ENCODE peak calls at places on chromosomes 5 and 9, in five cellular contexts. Q is fibroblast of lung, I is GM13976, M is astrocyte of the spinal cord, Y is foreskin fibroblast. A is an unnamed sample.

GRCh38 chr9:113587471-113588031 is 124.0 kb downstream of the RGS3 start:
- DNase-seq in Q (peak), M (peak), I (no peak), Y (no peak), A (peak)

GRCh38 chr5:82538339-82539034 is 260.3 kb upstream of the RPS23 start:
- DNase-seq in Y (peak), I (no peak), Q (peak), M (peak), A (no peak)

GRCh38 chr9:91122755-91123154 is 239.0 kb downstream of the AUH start:
- DNase-seq in Y (no peak), M (no peak), I (no peak), Q (no peak), A (no peak)

GRCh38 chr9:109010676-109011655 is 2.3 kb downstream of the CTNNAL1 start:
- DNase-seq in Y (peak), Q (peak), M (peak), I (peak), A (no peak)

GRCh38 chr5:171806976-171807823 is 21.6 kb downstream of the SMIM23 start:
- DNase-seq in I (no peak), Q (peak), M (peak), Y (peak), A (no peak)

GRCh38 chr5:34585601-34586104 is 70.5 kb upstream of the RAI14 start:
- DNase-seq in Q (peak), I (no peak), Y (peak), M (peak), A (no peak)

GRCh38 chr5:124743534-124744169 is 2.8 kb downstream of the ZNF608 start:
- DNase-seq in Y (no peak), I (no peak), Q (peak), M (peak), A (no peak)

GRCh38 chr9:106928350-106928749 is 65.4 kb downstream of the ZNF462 start:
- DNase-seq in Y (no peak), M (no peak), I (no peak), Q (no peak), A (no peak)

GRCh38 chr5:102295534-102296228 is 403 bp downstream of the SLCO4C1 start:
- DNase-seq in M (no peak), Q (no peak), I (no peak), Y (no peak), A (no peak)

GRCh38 chr9:11328326-11328725 is 715.5 kb upstream of the PTPRD start:
- DNase-seq in Y (no peak), M (no peak), I (no peak), Q (no peak), A (no peak)

GRCh38 chr9:91803143-91803940 is 146.7 kb downstream of the ROR2 start:
- DNase-seq in I (no peak), Y (peak), M (peak), Q (peak), A (no peak)

GRCh38 chr9:81759680-81760215 is 70.4 kb upstream of the TLE1 start:
- DNase-seq in I (no peak), Y (peak), Q (peak), M (peak), A (no peak)

GRCh38 chr5:38468978-38469706 is 87.3 kb downstream of the LIFR start:
- DNase-seq in M (peak), I (no peak), Y (no peak), Q (no peak), A (no peak)

GRCh38 chr5:10478436-10478835 is 36.8 kb downstream of the ROPN1L start:
- DNase-seq in M (peak), Y (no peak), I (no peak), Q (peak), A (no peak)

GRCh38 chr5:61732796-61733195 is 400.7 kb downstream of the ZSWIM6 start:
- DNase-seq in M (no peak), I (no peak), Y (no peak), Q (no peak), A (no peak)

GRCh38 chr9:106682420-106682819 is 180.5 kb upstream of the ZNF462 start:
- DNase-seq in Y (no peak), M (no peak), I (no peak), Q (peak), A (no peak)

GRCh38 chr5:178274826-178275537 is 42.4 kb upstream of the PHYKPL start:
- DNase-seq in Q (no peak), Y (no peak), M (no peak), I (no peak), A (no peak)

GRCh38 chr9:70601000-70601929 is 186.8 kb upstream of the KLF9 start:
- DNase-seq in I (no peak), Q (peak), Y (peak), M (peak), A (no peak)

GRCh38 chr9:1115370-1115769 is 65.2 kb downstream of the DMRT2 start:
- DNase-seq in Q (no peak), M (no peak), Y (no peak), I (no peak), A (no peak)

GRCh38 chr5:141992349-141992963 is 20.4 kb downstream of the GNPDA1 start:
- DNase-seq in Y (peak), Q (peak), M (peak), I (peak), A (no peak)

GRCh38 chr9:20317701-20318100 is 304.6 kb downstream of the MLLT3 start:
- DNase-seq in Q (no peak), Y (no peak), I (no peak), M (no peak), A (no peak)
- TF ChIP-seq CTCF in Q (no peak), Y (no peak), I (no peak), M (no peak), A (no peak)

DNA sequence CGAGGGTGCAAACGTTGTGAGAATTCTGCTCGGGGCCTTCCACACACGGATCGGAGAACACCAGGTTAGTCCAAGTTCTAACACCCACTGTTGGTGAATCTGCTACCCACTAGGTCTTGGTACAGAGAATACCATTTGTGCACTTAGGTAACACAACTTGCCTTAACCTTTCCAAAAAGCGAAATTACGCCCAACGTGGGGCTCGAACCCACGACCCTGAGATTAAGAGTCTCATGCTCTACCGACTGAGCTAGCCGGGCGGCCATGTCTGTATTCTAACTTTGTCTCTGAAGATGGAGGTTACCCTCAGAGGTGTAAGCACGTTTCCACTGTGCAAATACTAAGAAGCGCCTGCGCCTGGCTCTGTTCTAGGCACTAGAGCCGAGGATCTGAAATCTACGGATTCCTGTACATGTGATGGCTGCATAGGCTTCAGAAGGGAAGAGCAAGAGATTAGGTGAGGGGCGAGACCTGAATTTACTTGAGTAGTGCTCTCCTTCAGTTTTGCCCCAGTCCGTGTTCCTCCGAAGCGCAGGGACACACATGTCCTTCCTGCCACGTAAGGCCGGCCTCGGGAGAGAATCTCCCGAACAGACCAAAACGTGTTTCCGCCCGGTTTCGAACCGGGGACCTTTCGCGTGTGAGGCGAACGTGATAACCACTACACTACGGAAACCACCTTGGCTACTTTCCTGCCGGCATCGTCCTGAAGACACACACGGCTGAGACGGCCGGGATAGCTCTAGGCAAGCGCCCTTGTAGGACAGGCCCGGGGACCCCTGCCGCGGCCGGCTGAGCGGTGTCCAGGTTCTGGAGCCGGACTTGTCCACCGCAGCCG is 1.1 kb upstream of the TRIM41 start:
- DNase-seq in M (peak), Q (peak), Y (peak), I (peak), A (no peak)
- TF ChIP-seq CTCF in M (no peak), Q (no peak), Y (no peak), I (no peak), A (no peak)

DNA sequence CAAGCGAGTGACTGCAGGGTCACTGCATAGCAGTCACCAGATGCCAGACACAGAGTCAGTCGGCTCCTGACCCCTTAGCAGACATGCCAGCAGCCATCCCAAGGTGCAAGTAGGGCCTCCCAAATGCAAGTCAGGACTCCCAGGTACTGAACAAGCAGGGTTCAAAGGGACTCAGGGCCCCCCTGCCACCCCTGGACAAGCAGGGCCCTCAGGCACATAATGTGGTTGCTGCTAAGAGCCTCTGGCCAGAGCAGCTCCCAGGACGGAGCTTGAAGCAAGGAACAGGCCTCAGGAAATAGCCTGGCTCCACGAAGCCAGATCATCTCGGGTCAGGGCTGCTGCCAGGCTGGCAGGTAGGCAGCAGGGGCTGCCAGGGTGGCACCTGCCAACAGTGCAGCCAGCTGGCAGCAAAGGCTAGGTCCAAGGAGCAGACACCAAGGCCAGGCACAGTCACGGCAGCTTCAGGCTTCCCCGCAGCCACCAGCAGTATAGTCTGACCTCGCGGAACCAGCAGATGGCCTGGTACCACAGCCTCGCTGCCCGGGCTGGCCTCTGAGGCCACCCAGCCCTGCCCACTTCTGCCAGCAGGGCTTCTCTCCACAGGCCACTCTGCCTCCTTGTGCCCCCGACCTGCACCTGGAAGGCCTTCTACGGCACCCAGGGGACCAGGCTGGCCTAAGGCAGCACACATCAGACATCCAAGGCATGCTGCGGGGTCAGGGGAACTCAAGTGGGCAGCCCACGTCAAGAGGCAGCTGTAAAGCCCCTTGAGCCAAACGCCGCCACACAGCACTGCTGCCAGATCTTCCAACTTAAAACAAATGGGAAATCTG is 7.4 kb downstream of the EEIG1 start:
- DNase-seq in Y (no peak), I (no peak), M (no peak), Q (no peak), A (no peak)
- TF ChIP-seq CTCF in Y (no peak), I (no peak), M (no peak), Q (no peak), A (no peak)

GRCh38 chr5:156051972-156052371 is 275.0 kb upstream of the SGCD start:
- DNase-seq in Q (no peak), I (no peak), Y (no peak), M (no peak), A (no peak)
- TF ChIP-seq CTCF in Q (no peak), I (no peak), Y (no peak), M (no peak), A (peak)

GRCh38 chr5:2607622-2608021 is 143.9 kb downstream of the IRX2 start:
- DNase-seq in Y (no peak), I (no peak), Q (peak), M (no peak), A (no peak)
- TF ChIP-seq CTCF in Y (no peak), I (no peak), Q (no peak), M (no peak), A (no peak)

DNA sequence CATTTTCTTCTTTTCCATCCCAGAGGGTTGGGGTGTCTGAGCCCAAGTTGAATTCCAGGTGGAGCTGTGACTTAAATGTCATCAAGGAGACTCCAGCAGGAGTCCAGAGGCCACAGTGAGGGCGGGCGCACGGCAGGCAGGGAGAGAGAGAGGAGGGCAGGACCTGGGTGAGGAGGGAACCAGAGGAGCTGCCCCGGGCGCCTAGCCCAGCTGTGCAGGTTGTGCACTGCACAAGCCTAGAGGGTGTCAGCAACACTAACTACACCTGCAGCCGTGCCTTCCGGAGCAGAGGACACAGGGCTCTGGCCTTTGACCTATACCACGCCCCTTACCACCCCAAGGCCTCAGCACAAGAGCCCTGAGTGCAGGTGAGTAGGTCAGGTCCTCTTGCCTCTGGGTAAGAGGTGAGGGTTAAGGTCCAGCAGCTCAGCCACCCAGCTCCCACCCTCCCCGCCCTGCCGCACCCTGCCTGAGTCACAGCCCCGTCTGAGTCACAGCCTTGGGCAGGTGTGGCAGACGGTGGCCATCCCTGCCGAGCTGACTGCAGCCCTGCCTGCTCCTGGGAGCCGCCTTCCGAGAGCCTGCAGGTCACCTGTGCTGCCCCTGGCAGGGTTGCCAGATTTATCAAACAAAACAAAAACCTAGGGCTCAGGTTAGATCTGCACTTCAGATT is 6.4 kb upstream of the AGPAT2 start:
- DNase-seq in I (no peak), Q (peak), Y (no peak), M (peak), A (no peak)
- TF ChIP-seq CTCF in I (no peak), Q (no peak), Y (no peak), M (no peak), A (no peak)

GRCh38 chr9:130191068-130191748 is 19.0 kb downstream of the NCS1 start:
- DNase-seq in I (no peak), Q (no peak), M (no peak), Y (no peak), A (no peak)

GRCh38 chr9:130188860-130189481 is 16.8 kb downstream of the NCS1 start:
- DNase-seq in Y (no peak), M (no peak), I (no peak), Q (no peak), A (no peak)

GRCh38 chr9:130191749-130192120 is 19.5 kb downstream of the NCS1 start:
- DNase-seq in Q (no peak), M (no peak), I (no peak), Y (no peak), A (no peak)

GRCh38 chr9:130187523-130187846 is 15.3 kb downstream of the NCS1 start:
- DNase-seq in Y (no peak), I (no peak), Q (no peak), M (no peak), A (no peak)

DNA sequence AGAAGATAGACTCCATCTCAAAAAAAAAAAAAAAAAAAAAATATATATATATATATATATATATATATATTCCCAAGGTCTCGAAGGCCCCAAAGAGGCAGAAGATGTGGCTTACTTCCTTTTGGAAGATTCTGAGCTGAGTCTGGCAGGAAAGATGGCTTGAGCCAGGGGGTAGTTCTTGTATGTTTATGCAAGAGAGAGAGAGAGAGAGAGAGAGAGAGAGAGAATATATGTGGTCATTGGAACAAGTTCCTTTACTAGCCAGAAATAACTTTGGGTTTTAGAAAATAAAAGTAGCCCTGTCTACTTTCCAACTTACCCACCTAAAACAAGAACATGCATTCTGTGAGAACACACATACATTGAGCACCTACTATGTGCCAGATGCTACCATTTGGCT is 17.6 kb downstream of the NCS1 start:
- DNase-seq in Q (peak), M (peak), I (no peak), Y (no peak), A (no peak)
- TF ChIP-seq CTCF in Q (no peak), M (no peak), I (no peak), Y (no peak), A (no peak)

GRCh38 chr9:33742519-33742918 is 52.8 kb upstream of the PRSS3 start:
- DNase-seq in Q (no peak), Y (no peak), M (no peak), I (no peak), A (no peak)
- TF ChIP-seq CTCF in Q (no peak), Y (no peak), M (no peak), I (no peak), A (no peak)